ENCODE peak calls at places on chromosomes 3 and 15, in four cellular contexts. L is dorsolateral prefrontal cortex, G is H1, T is adrenal gland. Q is an unnamed sample.

GRCh38 chr3:14428087-14429067 is 26.0 kb downstream of the SLC6A6 start:
- DNase-seq in G (no peak), L (no peak), T (peak; percentile 91), Q (no peak)

GRCh38 chr15:80971143-80971542 is 18.5 kb downstream of the MESD start:
- DNase-seq in T (no peak), L (no peak), G (peak; percentile 39), Q (no peak)

GRCh38 chr3:31008986-31009385 is 114.5 kb upstream of the GADL1 start:
- DNase-seq in G (no peak), L (no peak), T (no peak), Q (no peak)

GRCh38 chr3:112346491-112347122 is 13.7 kb downstream of the CD200 start:
- DNase-seq in G (no peak), T (no peak), L (no peak), Q (no peak)

GRCh38 chr3:188292827-188293226 is 138.9 kb downstream of the LPP start:
- DNase-seq in T (no peak), L (no peak), G (no peak), Q (no peak)

GRCh38 chr15:68503213-68503612 is 71.2 kb upstream of the ITGA11 start:
- DNase-seq in L (no peak), T (no peak), G (peak; percentile 32), Q (no peak)

GRCh38 chr3:176167272-176167671 is 1030.0 kb downstream of the TBL1XR1 start:
- DNase-seq in T (no peak), G (no peak), L (no peak), Q (no peak)

GRCh38 chr3:110362756-110363155 is 708.9 kb upstream of the NECTIN3 start:
- DNase-seq in T (no peak), L (no peak), G (no peak), Q (no peak)

GRCh38 chr3:45819543-45819942 is 22.4 kb downstream of the LZTFL1 start:
- DNase-seq in L (no peak), G (no peak), T (no peak), Q (no peak)

GRCh38 chr3:72163809-72164634 is 379.1 kb upstream of the PROK2 start:
- DNase-seq in L (no peak), T (no peak), G (no peak), Q (no peak)

GRCh38 chr15:85742186-85742751 is 52.5 kb downstream of the KLHL25 start:
- DNase-seq in G (no peak), L (no peak), T (no peak), Q (no peak)

GRCh38 chr3:168080499-168081170 is 15.1 kb downstream of the GOLIM4 start:
- DNase-seq in L (no peak), G (no peak), T (no peak), Q (no peak)

GRCh38 chr3:188294823-188295487 is 141.0 kb downstream of the LPP start:
- DNase-seq in G (no peak), L (no peak), T (peak; percentile 75), Q (no peak)

GRCh38 chr3:15794303-15794771 is 3.4 kb downstream of the ANKRD28 start:
- DNase-seq in T (no peak), L (no peak), G (no peak), Q (no peak)

GRCh38 chr15:89111352-89111751 is 23.1 kb downstream of the ABHD2 start:
- DNase-seq in T (no peak), G (no peak), L (no peak), Q (no peak)

GRCh38 chr3:98784666-98785600 is 21.8 kb downstream of the ST3GAL6 start:
- DNase-seq in T (no peak), G (no peak), L (no peak), Q (no peak)

GRCh38 chr15:32688151-32688639 is 29.6 kb upstream of the GREM1 start:
- DNase-seq in L (no peak), G (no peak), T (no peak), Q (no peak)

GRCh38 chr3:192915306-192915705 is 2.4 kb downstream of the MB21D2 start:
- DNase-seq in L (peak; percentile 56), T (no peak), G (no peak), Q (no peak)

GRCh38 chr15:78804391-78804792 is 6.9 kb downstream of the ADAMTS7 start:
- DNase-seq in L (no peak), G (peak; percentile 67), T (no peak), Q (no peak)

GRCh38 chr3:20043398-20043797 is 3.2 kb downstream of the KAT2B start:
- DNase-seq in L (peak; percentile 65), T (peak; percentile 93), G (no peak), Q (no peak)

GRCh38 chr3:122067588-122068240 is 12.6 kb downstream of the CD86 start:
- DNase-seq in T (no peak), L (no peak), G (no peak), Q (no peak)

GRCh38 chr3:13896473-13897154 is 16.7 kb upstream of the WNT7A start:
- DNase-seq in T (peak; percentile 42), G (peak; percentile 55), L (no peak), Q (no peak)

GRCh38 chr15:49718234-49718633 is 97.4 kb downstream of the DTWD1 start:
- DNase-seq in T (no peak), L (no peak), G (no peak), Q (no peak)

GRCh38 chr3:47108546-47108945 is 55.4 kb downstream of the SETD2 start:
- DNase-seq in T (no peak), G (no peak), L (no peak), Q (no peak)

GRCh38 chr3:66418432-66419052 is 82.3 kb downstream of the LRIG1 start:
- DNase-seq in T (no peak), L (peak; percentile 87), G (no peak), Q (no peak)

GRCh38 chr15:80275946-80276345 is 23.9 kb upstream of the CTXND1 start:
- DNase-seq in L (no peak), T (no peak), G (no peak), Q (no peak)

GRCh38 chr3:128294999-128295468 is 141.8 kb downstream of the EEFSEC start:
- DNase-seq in G (peak; percentile 35), T (no peak), L (no peak), Q (no peak)

GRCh38 chr3:100463002-100463401 is 29.4 kb upstream of the TMEM45A start:
- DNase-seq in L (no peak), T (peak; percentile 66), G (no peak), Q (no peak)

GRCh38 chr15:69096197-69096596 is 64.2 kb upstream of the GLCE start:
- DNase-seq in L (no peak), T (no peak), G (no peak), Q (no peak)

GRCh38 chr3:152185941-152186630 is 82.6 kb upstream of the MBNL1 start:
- DNase-seq in L (no peak), T (no peak), G (no peak), Q (no peak)

GRCh38 chr15:43958894-43959330 is 132.1 kb downstream of the WDR76 start:
- DNase-seq in T (peak; percentile 2), L (no peak), G (no peak), Q (no peak)

GRCh38 chr15:77921664-77922063 is 155.8 kb downstream of the TBC1D2B start:
- DNase-seq in L (no peak), G (no peak), T (no peak), Q (no peak)

DNA sequence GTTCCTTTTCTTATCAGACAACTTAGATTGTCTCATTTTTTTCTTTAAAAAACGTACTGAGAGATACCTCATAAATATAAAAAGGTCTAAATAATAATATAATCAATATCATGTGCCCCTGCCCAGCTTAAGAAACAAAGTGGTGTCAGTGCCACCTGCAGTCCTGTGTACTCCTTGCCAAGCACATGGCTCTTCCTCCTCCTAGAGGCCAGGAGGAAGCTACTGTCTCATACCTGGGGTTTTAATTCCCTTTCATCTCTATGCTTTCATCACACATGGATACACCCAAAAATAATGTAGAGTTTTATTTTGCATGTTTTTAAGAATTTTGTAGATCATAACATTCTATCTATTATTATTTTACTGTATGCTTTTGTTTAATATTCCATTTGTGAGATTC is 98.6 kb upstream of the C15orf61 start:
- DNase-seq in T (no peak), L (no peak), G (no peak), Q (no peak)
- TF ChIP-seq CTCF in T (no peak), L (no peak), G (no peak), Q (peak; percentile 11)

GRCh38 chr3:52054689-52055511 is 1.5 kb downstream of the DUSP7 start:
- DNase-seq in T (no peak), L (no peak), G (peak; percentile 73), Q (no peak)

GRCh38 chr3:52052831-52053306 is 3.5 kb downstream of the DUSP7 start:
- DNase-seq in T (peak; percentile 85), L (peak; percentile 87), G (peak; percentile 82), Q (no peak)

GRCh38 chr3:52051444-52051843 is 4.9 kb downstream of the DUSP7 start:
- DNase-seq in T (peak; percentile 86), G (no peak), L (no peak), Q (no peak)

GRCh38 chr3:52055537-52056351 is 627 bp downstream of the DUSP7 start:
- DNase-seq in G (peak; percentile 77), T (peak; percentile 67), L (no peak), Q (no peak)

DNA sequence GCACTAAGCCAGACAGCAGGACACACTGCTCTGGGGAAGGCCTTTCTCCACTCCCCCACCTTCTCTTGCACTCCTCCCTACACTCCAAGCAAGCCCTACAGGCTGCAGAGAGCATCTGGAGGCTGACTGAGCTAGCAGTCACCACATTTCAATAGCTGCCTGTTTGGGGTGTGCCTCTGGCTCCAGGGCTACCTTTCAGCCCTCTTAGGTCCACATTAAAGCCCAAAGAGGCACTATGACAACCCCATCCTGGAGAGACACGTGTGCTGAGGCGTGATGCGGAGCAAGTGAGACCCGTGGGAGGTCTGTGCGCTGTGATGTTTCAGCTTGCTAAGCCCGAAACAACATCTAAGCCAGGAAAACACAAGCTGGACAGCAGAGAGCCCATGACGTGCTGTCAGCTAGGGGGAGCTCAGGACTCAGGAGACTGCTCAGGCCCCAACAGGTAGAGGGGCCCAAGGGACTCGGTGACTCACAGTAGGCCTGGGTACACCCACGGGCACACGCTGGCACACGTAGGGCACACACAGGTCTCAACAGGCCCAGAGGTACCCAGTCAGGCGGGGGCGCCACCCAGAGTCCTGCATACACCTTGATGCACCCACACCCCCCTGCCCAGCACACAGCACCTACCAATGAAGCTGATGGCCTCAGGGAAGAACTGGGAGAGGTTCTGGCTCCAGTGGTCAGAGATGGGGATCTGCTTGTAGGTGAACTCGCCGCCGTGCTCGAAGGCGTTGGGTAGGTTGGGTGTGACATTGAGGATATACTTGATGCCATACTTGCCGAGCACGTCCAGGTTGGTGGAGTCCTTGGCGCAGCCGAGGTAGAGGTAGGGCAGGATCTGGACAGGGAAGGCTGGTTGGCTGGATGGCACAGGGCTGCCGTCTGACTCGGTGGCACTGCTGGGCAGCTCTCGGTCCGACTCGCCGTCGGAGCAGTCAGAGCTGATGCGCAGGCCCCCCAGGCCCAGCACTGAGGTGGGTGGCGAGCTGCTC is 2.8 kb downstream of the DUSP7 start:
- DNase-seq in T (no peak), G (no peak), L (peak; percentile 59), Q (no peak)
- TF ChIP-seq CTCF in T (no peak), G (peak; percentile 57), L (peak; percentile 36), Q (peak; percentile 26)

DNA sequence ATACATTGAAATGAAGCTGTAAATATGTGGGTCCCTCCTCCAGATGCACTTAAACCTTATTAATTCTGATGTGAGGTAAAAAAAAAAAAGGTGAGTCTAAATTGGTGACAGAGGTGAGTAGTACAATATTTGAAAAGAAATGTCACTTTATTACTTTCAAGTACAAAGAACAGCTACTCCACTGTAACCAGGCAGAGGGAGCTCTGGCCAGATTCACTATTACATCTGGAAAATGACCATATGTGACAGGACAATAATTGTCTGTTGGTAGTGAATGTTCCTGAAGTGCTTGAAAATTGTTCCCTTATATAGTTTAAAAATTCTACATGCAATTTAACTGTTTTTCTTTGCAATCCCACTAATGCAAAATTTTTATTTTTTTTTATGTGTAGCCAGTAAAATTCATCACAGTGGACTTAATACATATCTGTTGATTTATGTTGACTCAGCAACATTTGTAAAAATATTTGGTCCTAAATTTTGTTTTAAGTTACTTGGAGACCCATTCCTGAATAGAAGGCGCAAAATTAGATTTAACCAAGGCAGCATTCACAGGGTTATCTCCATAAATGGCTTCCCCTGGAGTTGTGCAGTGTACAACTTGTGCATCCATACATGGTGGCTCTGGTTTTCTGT is 231.9 kb upstream of the TBC1D5 start:
- DNase-seq in L (no peak), T (no peak), G (no peak), Q (no peak)
- TF ChIP-seq CTCF in L (no peak), T (no peak), G (no peak), Q (no peak)

GRCh38 chr3:71022552-71023335 is 560.8 kb downstream of the FOXP1 start:
- DNase-seq in L (no peak), G (peak; percentile 52), T (peak; percentile 12), Q (no peak)
- TF ChIP-seq CTCF in L (peak; percentile 33), G (peak; percentile 72), T (no peak), Q (peak; percentile 47)